ENCODE peak calls at places on chromosomes 3 and 15, in eight cellular contexts. T is tibial nerve, U is A549, O is IMR-90, P is lower leg skin, C is transverse colon, K is Peyer's patch, I is bronchial epithelial cell. M is an unnamed sample.

GRCh38 chr15:64090527-64090926 is 3.1 kb downstream of the CIAO2A start:
- DNase-seq in T (no peak), O (no peak), C (no peak), U (no peak), P (no peak), K (peak), I (no peak), M (no peak)

GRCh38 chr15:60573936-60574335 is 95.0 kb upstream of the ICE2 start:
- DNase-seq in C (peak), O (no peak), P (no peak), K (no peak), I (no peak), U (no peak), T (no peak), M (no peak)

GRCh38 chr3:149688122-149688757 is 30.4 kb upstream of the WWTR1 start:
- DNase-seq in T (no peak), P (no peak), C (no peak), K (no peak), O (no peak), U (no peak), I (peak), M (no peak)

GRCh38 chr3:53796161-53796560 is 50.1 kb downstream of the CHDH start:
- DNase-seq in U (no peak), K (no peak), I (peak), P (no peak), O (no peak), T (no peak), C (peak), M (no peak)

GRCh38 chr3:130516645-130517512 is at the start of gene COL6A6:
- DNase-seq in O (no peak), U (no peak), C (no peak), P (no peak), K (no peak), T (no peak), I (no peak), M (no peak)

GRCh38 chr3:65938676-65939075 is 100.0 kb downstream of the MAGI1 start:
- DNase-seq in P (no peak), I (no peak), C (no peak), U (no peak), T (no peak), K (no peak), O (no peak), M (no peak)

GRCh38 chr15:39852237-39852636 is 67.8 kb downstream of the GPR176 start:
- DNase-seq in U (no peak), T (no peak), I (no peak), C (no peak), P (no peak), O (peak), K (no peak), M (no peak)

GRCh38 chr3:141530133-141530768 is 43.4 kb downstream of the RASA2 start:
- DNase-seq in K (no peak), U (peak), I (peak), C (no peak), P (no peak), O (peak), T (no peak), M (no peak)

GRCh38 chr15:78946493-78946892 is 1.6 kb upstream of the CTSH start:
- DNase-seq in C (no peak), K (no peak), T (no peak), P (no peak), U (no peak), I (no peak), O (no peak), M (no peak)

GRCh38 chr3:159787794-159788205 is 200.8 kb upstream of the IL12A start:
- DNase-seq in U (peak), T (no peak), I (peak), P (no peak), C (peak), K (no peak), O (peak), M (no peak)

GRCh38 chr3:104359546-104359945 is 1007.2 kb upstream of the ALCAM start:
- DNase-seq in O (peak), P (no peak), U (peak), C (no peak), K (no peak), I (peak), T (no peak), M (no peak)

GRCh38 chr3:63724987-63725386 is 72.5 kb downstream of the SNTN start:
- DNase-seq in P (no peak), I (peak), U (no peak), O (peak), C (no peak), K (no peak), T (no peak), M (no peak)

GRCh38 chr15:50275908-50276307 is 10.4 kb upstream of the HDC start:
- DNase-seq in C (no peak), U (no peak), T (no peak), P (no peak), K (no peak), I (peak), O (no peak), M (no peak)

GRCh38 chr3:128036119-128036518 is 16.1 kb upstream of the SEC61A1 start:
- DNase-seq in T (no peak), K (no peak), O (no peak), C (no peak), I (no peak), P (no peak), U (no peak), M (no peak)

GRCh38 chr3:175193815-175194518 is 334.8 kb downstream of the NAALADL2 start:
- DNase-seq in P (no peak), T (no peak), C (no peak), O (peak), U (no peak), I (peak), K (no peak), M (no peak)

GRCh38 chr15:38414351-38414750 is 39.6 kb upstream of the FAM98B start:
- DNase-seq in C (peak), T (no peak), O (peak), U (peak), K (no peak), P (peak), I (peak), M (no peak)

GRCh38 chr3:177193706-177194268 is 3.5 kb downstream of the TBL1XR1 start:
- DNase-seq in U (no peak), O (no peak), P (no peak), K (no peak), C (no peak), I (no peak), T (no peak), M (no peak)

GRCh38 chr3:10226293-10226692 is 22.0 kb upstream of the TATDN2 start:
- DNase-seq in P (no peak), T (no peak), C (peak), K (peak), O (no peak), U (no peak), I (no peak), M (no peak)

GRCh38 chr3:107993771-107994170 is 97.1 kb downstream of the CD47 start:
- DNase-seq in K (no peak), O (peak), T (no peak), P (no peak), C (no peak), I (no peak), U (no peak), M (no peak)

GRCh38 chr3:168091299-168091852 is 4.3 kb downstream of the GOLIM4 start:
- DNase-seq in U (no peak), P (no peak), C (no peak), T (no peak), O (no peak), I (no peak), K (no peak), M (no peak)

GRCh38 chr15:44710236-44711088 is 661 bp downstream of the PATL2 start:
- DNase-seq in P (peak), T (no peak), U (peak), K (peak), C (peak), I (no peak), O (peak), M (no peak)

GRCh38 chr3:22421589-22421988 is 670.6 kb upstream of the ZNF385D start:
- DNase-seq in C (no peak), I (no peak), T (no peak), P (no peak), K (no peak), U (no peak), O (no peak), M (no peak)

GRCh38 chr3:16896820-16897219 is 12.1 kb downstream of the PLCL2 start:
- DNase-seq in U (no peak), O (no peak), C (no peak), T (no peak), I (no peak), P (no peak), K (no peak), M (no peak)

GRCh38 chr3:136928240-136928639 is 29.5 kb upstream of the IL20RB start:
- DNase-seq in C (no peak), T (no peak), U (no peak), O (no peak), P (no peak), I (no peak), K (no peak), M (no peak)

GRCh38 chr3:191235331-191236314 is 36.6 kb downstream of the OSTN start:
- DNase-seq in O (peak), T (no peak), K (no peak), I (no peak), U (no peak), P (no peak), C (no peak), M (no peak)

GRCh38 chr15:58981808-58982475 is 5.5 kb upstream of the RNF111 start:
- DNase-seq in T (no peak), O (no peak), P (no peak), C (no peak), I (no peak), U (no peak), K (no peak), M (no peak)

GRCh38 chr15:49082960-49083359 is 36.7 kb upstream of the SECISBP2L start:
- DNase-seq in O (peak), U (no peak), P (no peak), K (no peak), T (no peak), I (no peak), C (no peak), M (no peak)

GRCh38 chr3:167649731-167650130 is 4.0 kb downstream of the WDR49 start:
- DNase-seq in K (no peak), O (no peak), P (no peak), U (no peak), C (no peak), I (no peak), T (no peak), M (no peak)

DNA sequence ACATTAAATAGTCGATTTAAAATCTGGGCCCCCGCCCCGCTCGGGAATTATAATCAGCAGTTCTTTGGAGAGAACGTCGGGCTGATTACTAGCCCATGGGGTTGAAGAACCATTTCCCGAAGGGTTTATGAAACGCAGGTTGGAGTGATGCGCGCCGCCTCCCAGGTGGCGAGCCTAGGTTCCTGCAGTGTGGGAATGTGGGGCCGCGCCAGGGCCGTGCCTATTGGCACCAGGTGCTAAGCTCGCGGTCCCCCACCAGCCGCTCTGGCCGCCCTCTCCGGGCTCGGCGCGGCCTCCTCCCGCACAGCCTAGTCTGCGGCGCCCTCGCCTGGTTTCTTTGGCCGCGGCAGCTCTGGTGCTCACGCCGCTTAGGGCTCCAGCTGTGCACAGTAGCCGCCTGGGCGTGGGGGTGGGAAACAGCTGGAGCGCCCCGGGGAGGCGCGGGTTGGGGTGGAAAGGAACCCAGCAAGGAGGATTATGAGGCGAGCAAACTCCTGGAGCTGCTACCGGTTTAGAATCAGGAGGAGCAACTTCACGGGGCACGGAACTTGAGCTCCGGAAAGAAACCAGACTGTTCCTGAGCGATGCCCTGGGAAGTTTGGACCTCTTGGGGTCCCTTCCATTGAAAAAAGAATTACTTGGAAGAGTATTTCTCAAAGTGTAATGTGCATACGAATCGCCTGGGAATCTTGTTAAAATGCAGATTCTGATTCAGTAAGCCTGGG is 5.6 kb upstream of the MECOM start:
- DNase-seq in K (no peak), P (no peak), U (peak), T (peak), I (peak), C (peak), O (peak), M (peak)
- TF ChIP-seq CTCF in K (peak), P (no peak), U (peak), T (peak), I (peak), C (peak), O (peak), M (peak)

GRCh38 chr15:80501453-80501852 is 97.3 kb downstream of the ARNT2 start:
- DNase-seq in P (no peak), K (no peak), O (no peak), C (no peak), U (no peak), T (no peak), I (no peak), M (no peak)
- TF ChIP-seq CTCF in P (no peak), K (no peak), O (no peak), C (no peak), U (no peak), T (no peak), I (no peak), M (no peak)

GRCh38 chr3:81416812-81417211 is 344.6 kb downstream of the GBE1 start:
- DNase-seq in K (no peak), U (no peak), O (no peak), T (no peak), I (no peak), C (no peak), P (no peak), M (no peak)

DNA sequence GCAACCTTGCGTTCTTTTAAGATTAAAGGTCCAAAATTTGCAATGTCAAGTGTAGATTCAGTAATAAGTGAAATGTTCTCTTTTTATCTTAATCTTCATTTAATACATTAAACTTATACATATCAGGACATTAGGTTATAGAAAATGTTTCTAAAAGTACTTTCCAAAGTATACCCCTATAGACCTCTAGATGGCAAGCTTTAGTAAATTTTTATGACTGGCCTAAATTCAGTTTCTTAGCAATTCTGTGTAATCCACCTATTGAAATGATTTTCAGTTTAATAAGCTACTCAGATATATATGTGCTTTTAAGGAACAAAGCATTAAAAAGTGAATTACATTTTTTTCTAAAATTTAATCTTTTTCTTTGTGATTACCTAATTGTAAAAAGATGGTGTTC is 342.2 kb downstream of the GBE1 start:
- DNase-seq in K (no peak), U (peak), C (no peak), O (peak), P (no peak), I (peak), T (no peak), M (no peak)
- TF ChIP-seq CTCF in K (peak), U (peak), C (peak), O (peak), P (no peak), I (no peak), T (peak), M (peak)

GRCh38 chr3:101182734-101183133 is 137.6 kb downstream of the IMPG2 start:
- DNase-seq in U (peak), P (no peak), C (no peak), O (peak), K (no peak), I (peak), T (no peak), M (no peak)

GRCh38 chr3:101185341-101185740 is 135.0 kb downstream of the IMPG2 start:
- DNase-seq in O (peak), T (no peak), P (no peak), I (no peak), C (no peak), U (no peak), K (no peak), M (no peak)

GRCh38 chr3:101183151-101183550 is 137.2 kb downstream of the IMPG2 start:
- DNase-seq in K (no peak), C (no peak), U (no peak), I (no peak), O (no peak), P (no peak), T (no peak), M (no peak)

GRCh38 chr3:101181801-101182200 is 138.6 kb downstream of the IMPG2 start:
- DNase-seq in U (no peak), O (no peak), P (no peak), C (no peak), K (no peak), T (no peak), I (no peak), M (no peak)

DNA sequence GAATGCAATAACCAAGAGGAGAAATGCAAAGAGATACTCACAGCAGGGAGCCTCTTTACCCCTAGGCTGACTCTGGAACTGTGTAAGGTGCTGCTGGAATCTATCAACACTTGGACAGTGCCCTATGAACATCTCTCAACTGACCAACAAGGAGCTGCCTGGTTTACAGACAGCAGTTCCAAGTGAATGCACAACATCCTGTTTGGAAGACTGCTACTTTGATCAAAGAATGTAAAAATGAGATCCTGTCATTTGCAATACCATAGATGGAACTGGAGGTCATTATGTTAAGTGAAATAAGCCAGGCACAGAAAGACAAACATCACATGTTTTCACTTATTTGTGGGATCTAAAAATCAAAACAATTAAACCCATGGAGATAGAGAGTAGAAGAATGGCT is 136.3 kb downstream of the IMPG2 start:
- DNase-seq in O (no peak), C (no peak), K (no peak), T (no peak), I (no peak), U (no peak), P (no peak), M (no peak)
- TF ChIP-seq CTCF in O (no peak), C (no peak), K (no peak), T (no peak), I (no peak), U (no peak), P (no peak), M (no peak)

GRCh38 chr15:31953573-31953972 is 76.7 kb upstream of the CHRNA7 start:
- DNase-seq in C (no peak), I (no peak), K (no peak), O (no peak), T (no peak), P (no peak), U (no peak), M (no peak)
- TF ChIP-seq CTCF in C (no peak), I (no peak), K (no peak), O (no peak), T (no peak), P (no peak), U (no peak), M (no peak)

GRCh38 chr15:73866881-73867410 is 6.4 kb upstream of the TBC1D21 start:
- DNase-seq in C (no peak), T (no peak), U (no peak), K (no peak), O (no peak), P (no peak), I (no peak), M (no peak)
- TF ChIP-seq CTCF in C (no peak), T (no peak), U (no peak), K (no peak), O (no peak), P (no peak), I (no peak), M (no peak)

GRCh38 chr3:42235532-42235931 is 30.5 kb downstream of the CCK start:
- DNase-seq in C (no peak), O (no peak), P (no peak), K (no peak), I (no peak), U (no peak), T (no peak), M (no peak)

GRCh38 chr3:42230860-42231259 is 35.1 kb downstream of the CCK start:
- DNase-seq in T (no peak), P (no peak), O (no peak), U (no peak), C (no peak), I (no peak), K (no peak), M (no peak)

DNA sequence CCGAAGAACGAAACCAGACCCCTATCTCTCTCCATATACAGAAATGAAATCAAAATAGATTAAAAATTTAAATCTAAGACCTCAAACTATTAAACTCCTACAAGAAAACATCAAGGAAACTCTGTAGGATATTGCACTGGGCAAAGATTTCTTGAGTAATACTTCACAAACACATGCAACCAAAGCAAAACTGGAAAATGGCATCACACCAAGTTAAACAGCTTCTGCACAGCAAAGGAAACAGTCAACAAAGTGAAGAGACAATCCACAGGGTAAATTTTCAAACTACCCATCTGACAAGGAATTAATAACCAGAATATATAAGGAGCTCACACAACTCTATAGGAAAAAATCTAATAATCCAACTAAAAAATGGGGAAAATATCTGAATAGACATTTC is 29.4 kb downstream of the CCK start:
- DNase-seq in T (no peak), C (no peak), O (no peak), P (no peak), I (no peak), U (no peak), K (no peak), M (no peak)
- TF ChIP-seq CTCF in T (no peak), C (no peak), O (no peak), P (no peak), I (no peak), U (no peak), K (no peak), M (no peak)

DNA sequence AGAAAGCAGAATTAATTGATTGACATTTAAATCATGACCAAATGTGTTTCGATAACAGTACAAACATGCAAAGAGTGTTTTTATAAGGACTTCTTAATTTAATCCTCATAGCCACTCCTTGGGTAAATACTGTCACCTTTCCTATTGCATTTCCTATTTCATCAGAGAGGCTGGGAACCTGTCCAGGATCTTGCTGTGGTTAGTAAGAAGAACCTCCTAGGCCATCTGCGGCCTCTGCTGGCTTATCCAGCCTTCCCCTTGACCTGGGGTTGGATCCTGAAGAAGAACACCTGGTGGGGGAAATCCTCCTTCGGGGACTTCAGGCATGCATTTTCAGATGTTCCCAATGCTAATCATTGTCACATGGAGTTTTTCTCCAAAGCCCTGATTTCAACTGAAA is 25.5 kb downstream of the GLDN start:
- DNase-seq in O (peak), T (no peak), I (peak), P (peak), U (peak), K (no peak), C (peak), M (no peak)
- TF ChIP-seq CTCF in O (no peak), T (no peak), I (peak), P (no peak), U (no peak), K (no peak), C (no peak), M (no peak)

M was measured in mesothelial cell of epicardium.